ENCODE peak calls at places on chromosome 14, in five cellular contexts. One of them, this sample, is unnamed.

GRCh38 chr14:33765251-33765650 is 185.6 kb downstream of the EGLN3 start:
- DNase-seq in A549: no peak
- DNase-seq in WTC11: peak; percentile 65
- DNase-seq in HepG2: no peak
- DNase-seq in GM12878: no peak
- DNase-seq in this sample: peak; percentile 6

GRCh38 chr14:105881021-105881930 is 354.9 kb downstream of the TMEM121 start:
- DNase-seq in A549: no peak
- DNase-seq in WTC11: peak; percentile 1
- DNase-seq in HepG2: no peak
- DNase-seq in GM12878: no peak
- DNase-seq in this sample: no peak

GRCh38 chr14:86712176-86712575 is 1182.2 kb downstream of the FLRT2 start:
- DNase-seq in A549: no peak
- DNase-seq in WTC11: no peak
- DNase-seq in HepG2: peak; percentile 10
- DNase-seq in GM12878: no peak
- DNase-seq in this sample: no peak

GRCh38 chr14:75428230-75429104 is 645 bp downstream of the JDP2 start:
- DNase-seq in A549: peak; percentile 46
- DNase-seq in WTC11: peak; percentile 21
- DNase-seq in HepG2: no peak
- DNase-seq in GM12878: no peak
- DNase-seq in this sample: peak; percentile 72

GRCh38 chr14:38887696-38888095 is 215.3 kb downstream of the SEC23A start:
- DNase-seq in A549: no peak
- DNase-seq in WTC11: no peak
- DNase-seq in HepG2: no peak
- DNase-seq in GM12878: no peak
- DNase-seq in this sample: no peak

GRCh38 chr14:21264025-21264801 is 5.0 kb downstream of the HNRNPC start:
- DNase-seq in A549: no peak
- DNase-seq in WTC11: no peak
- DNase-seq in HepG2: no peak
- DNase-seq in GM12878: peak; percentile 56
- DNase-seq in this sample: no peak

GRCh38 chr14:105924951-105925591 is 398.7 kb downstream of the TMEM121 start:
- DNase-seq in A549: no peak
- DNase-seq in WTC11: no peak
- DNase-seq in HepG2: no peak
- DNase-seq in GM12878: no peak
- DNase-seq in this sample: no peak

GRCh38 chr14:78950654-78951053 is 780.5 kb downstream of the NRXN3 start:
- DNase-seq in A549: no peak
- DNase-seq in WTC11: no peak
- DNase-seq in HepG2: no peak
- DNase-seq in GM12878: no peak
- DNase-seq in this sample: no peak

GRCh38 chr14:22276913-22277816 is 311.9 kb downstream of the DAD1 start:
- DNase-seq in A549: no peak
- DNase-seq in WTC11: no peak
- DNase-seq in HepG2: peak; percentile 46
- DNase-seq in GM12878: no peak
- DNase-seq in this sample: peak; percentile 6

GRCh38 chr14:56244138-56244789 is 126.1 kb downstream of the PELI2 start:
- DNase-seq in A549: no peak
- DNase-seq in WTC11: no peak
- DNase-seq in HepG2: no peak
- DNase-seq in GM12878: no peak
- DNase-seq in this sample: no peak

GRCh38 chr14:103128631-103129300 is 5.5 kb downstream of the TNFAIP2 start:
- DNase-seq in A549: no peak
- DNase-seq in WTC11: no peak
- DNase-seq in HepG2: no peak
- DNase-seq in GM12878: no peak
- DNase-seq in this sample: no peak

GRCh38 chr14:80787876-80788275 is 153.7 kb downstream of the CEP128 start:
- DNase-seq in A549: no peak
- DNase-seq in WTC11: no peak
- DNase-seq in HepG2: no peak
- DNase-seq in GM12878: no peak
- DNase-seq in this sample: no peak

GRCh38 chr14:20986811-20987210 is 3.0 kb upstream of the METTL17 start:
- DNase-seq in A549: peak; percentile 83
- DNase-seq in WTC11: no peak
- DNase-seq in HepG2: peak; percentile 30
- DNase-seq in GM12878: no peak
- DNase-seq in this sample: peak; percentile 40

GRCh38 chr14:95431199-95432145 is 85.0 kb downstream of the SYNE3 start:
- DNase-seq in A549: peak; percentile 28
- DNase-seq in WTC11: peak; percentile 43
- DNase-seq in HepG2: no peak
- DNase-seq in GM12878: no peak
- DNase-seq in this sample: peak; percentile 37

GRCh38 chr14:20686386-20687143 is 2.0 kb upstream of the ANG start:
- DNase-seq in A549: no peak
- DNase-seq in WTC11: no peak
- DNase-seq in HepG2: peak; percentile 98
- DNase-seq in GM12878: no peak
- DNase-seq in this sample: no peak

GRCh38 chr14:54985156-54985555 is 41.7 kb downstream of the WDHD1 start:
- DNase-seq in A549: no peak
- DNase-seq in WTC11: no peak
- DNase-seq in HepG2: no peak
- DNase-seq in GM12878: no peak
- DNase-seq in this sample: no peak

GRCh38 chr14:49986344-49987014 is 93.6 kb downstream of the ARF6 start:
- DNase-seq in A549: no peak
- DNase-seq in WTC11: no peak
- DNase-seq in HepG2: peak; percentile 52
- DNase-seq in GM12878: no peak
- DNase-seq in this sample: no peak

GRCh38 chr14:102544034-102544744 is 34.6 kb upstream of the ANKRD9 start:
- DNase-seq in A549: no peak
- DNase-seq in WTC11: peak; percentile 44
- DNase-seq in HepG2: peak; percentile 59
- DNase-seq in GM12878: no peak
- DNase-seq in this sample: no peak

GRCh38 chr14:89028462-89029134 is 204.1 kb downstream of the TTC8 start:
- DNase-seq in A549: no peak
- DNase-seq in WTC11: no peak
- DNase-seq in HepG2: no peak
- DNase-seq in GM12878: no peak
- DNase-seq in this sample: no peak

GRCh38 chr14:106790189-106791036 is 1264.0 kb downstream of the TMEM121 start:
- DNase-seq in A549: peak; percentile 25
- DNase-seq in WTC11: peak; percentile 22
- DNase-seq in HepG2: peak; percentile 47
- DNase-seq in GM12878: no peak
- DNase-seq in this sample: peak; percentile 35

GRCh38 chr14:36553650-36554260 is 28.7 kb downstream of the NKX2-8 start:
- DNase-seq in A549: peak; percentile 29
- DNase-seq in WTC11: no peak
- DNase-seq in HepG2: peak; percentile 65
- DNase-seq in GM12878: no peak
- DNase-seq in this sample: peak; percentile 32

GRCh38 chr14:35384386-35385041 is 20.0 kb downstream of the NFKBIA start:
- DNase-seq in A549: no peak
- DNase-seq in WTC11: no peak
- DNase-seq in HepG2: peak; percentile 68
- DNase-seq in GM12878: no peak
- DNase-seq in this sample: no peak

GRCh38 chr14:70451874-70452273 is at the start of gene ADAM21:
- DNase-seq in A549: no peak
- DNase-seq in WTC11: no peak
- DNase-seq in HepG2: no peak
- DNase-seq in GM12878: no peak
- DNase-seq in this sample: no peak

DNA sequence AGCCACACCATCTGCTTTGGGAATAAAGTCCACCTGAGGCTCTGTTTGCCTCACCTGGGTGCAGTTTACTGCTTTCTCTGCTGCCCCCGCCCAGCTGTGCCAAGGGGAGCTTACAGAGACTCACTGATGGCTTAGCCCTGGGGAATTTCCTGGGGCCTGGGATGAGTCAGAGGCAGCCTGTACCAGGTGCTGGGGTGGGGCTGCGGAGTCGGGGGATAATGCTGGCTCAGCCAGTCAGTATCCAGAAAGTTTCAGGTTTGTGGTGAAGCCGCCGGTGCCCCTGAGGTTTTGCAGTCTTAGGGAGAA is 22.3 kb downstream of the PLEKHG3 start:
- DNase-seq in A549: peak; percentile 82
- DNase-seq in WTC11: no peak
- DNase-seq in HepG2: no peak
- DNase-seq in GM12878: no peak
- DNase-seq in this sample: no peak
- TF ChIP-seq ESRRA in A549: no peak
- TF ChIP-seq ESRRA in WTC11: no peak
- TF ChIP-seq ESRRA in HepG2: no peak
- TF ChIP-seq ESRRA in GM12878: no peak
- TF ChIP-seq ESRRA in this sample: no peak

GRCh38 chr14:104682107-104682593 is 7.3 kb upstream of the INF2 start:
- DNase-seq in A549: peak; percentile 55
- DNase-seq in WTC11: peak; percentile 78
- DNase-seq in HepG2: no peak
- DNase-seq in GM12878: no peak
- DNase-seq in this sample: no peak

GRCh38 chr14:104680056-104680805 is 9.2 kb upstream of the INF2 start:
- DNase-seq in A549: peak; percentile 85
- DNase-seq in WTC11: no peak
- DNase-seq in HepG2: no peak
- DNase-seq in GM12878: no peak
- DNase-seq in this sample: no peak

GRCh38 chr14:104680806-104681688 is 8.4 kb upstream of the INF2 start:
- DNase-seq in A549: peak; percentile 87
- DNase-seq in WTC11: no peak
- DNase-seq in HepG2: peak; percentile 73
- DNase-seq in GM12878: no peak
- DNase-seq in this sample: no peak

GRCh38 chr14:104683653-104684448 is 5.6 kb upstream of the INF2 start:
- DNase-seq in A549: no peak
- DNase-seq in WTC11: no peak
- DNase-seq in HepG2: no peak
- DNase-seq in GM12878: no peak
- DNase-seq in this sample: no peak

GRCh38 chr14:104681689-104682074 is 7.7 kb upstream of the INF2 start:
- DNase-seq in A549: peak; percentile 91
- DNase-seq in WTC11: peak; percentile 86
- DNase-seq in HepG2: peak; percentile 46
- DNase-seq in GM12878: no peak
- DNase-seq in this sample: no peak
- TF ChIP-seq ESRRA in A549: no peak
- TF ChIP-seq ESRRA in WTC11: no peak
- TF ChIP-seq ESRRA in HepG2: no peak
- TF ChIP-seq ESRRA in GM12878: no peak
- TF ChIP-seq ESRRA in this sample: no peak

GRCh38 chr14:98791661-98792060 is 480.3 kb downstream of the BCL11B start:
- DNase-seq in A549: no peak
- DNase-seq in WTC11: no peak
- DNase-seq in HepG2: no peak
- DNase-seq in GM12878: no peak
- DNase-seq in this sample: no peak
- TF ChIP-seq ESRRA in A549: no peak
- TF ChIP-seq ESRRA in WTC11: no peak
- TF ChIP-seq ESRRA in HepG2: no peak
- TF ChIP-seq ESRRA in GM12878: no peak
- TF ChIP-seq ESRRA in this sample: no peak

DNA sequence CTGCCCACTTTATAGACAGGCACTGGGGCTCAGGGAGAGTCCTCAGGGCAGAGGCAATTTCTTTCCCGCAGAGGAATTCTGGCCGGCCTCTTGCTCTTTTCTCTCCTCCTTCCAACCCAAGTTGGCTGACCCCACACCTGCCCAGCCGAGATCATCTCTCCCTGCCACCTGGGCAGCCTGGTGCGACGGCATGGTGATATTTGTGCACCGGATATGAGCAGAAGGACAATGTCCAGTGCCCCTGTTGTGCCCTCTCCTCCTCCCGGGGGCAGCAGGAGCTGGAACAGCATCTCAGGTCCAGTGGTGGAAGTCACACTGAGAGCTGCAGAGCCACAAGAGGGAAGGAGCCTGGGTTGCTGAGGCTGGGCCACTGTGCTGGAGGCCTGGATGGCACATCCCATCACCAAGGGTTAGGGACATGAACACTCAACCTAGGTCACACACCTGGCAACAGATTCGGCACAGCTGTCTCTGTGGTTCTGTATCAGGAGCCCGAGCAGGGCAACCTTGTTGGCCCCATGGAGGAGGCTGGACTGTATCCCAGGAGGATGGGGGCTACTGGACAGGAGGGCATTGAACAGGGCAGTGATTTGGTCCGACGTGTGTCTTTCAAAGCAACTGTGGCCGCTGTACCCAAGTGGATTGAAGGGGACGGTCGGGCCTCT is 57.7 kb upstream of the DIO3 start:
- DNase-seq in A549: no peak
- DNase-seq in WTC11: peak; percentile 4
- DNase-seq in HepG2: no peak
- DNase-seq in GM12878: no peak
- DNase-seq in this sample: no peak
- TF ChIP-seq ESRRA in A549: no peak
- TF ChIP-seq ESRRA in WTC11: no peak
- TF ChIP-seq ESRRA in HepG2: no peak
- TF ChIP-seq ESRRA in GM12878: no peak
- TF ChIP-seq ESRRA in this sample: no peak

GRCh38 chr14:104795781-104796681 is 483 bp upstream of the AKT1 start:
- DNase-seq in A549: peak; percentile 67
- DNase-seq in WTC11: no peak
- DNase-seq in HepG2: peak; percentile 60
- DNase-seq in GM12878: no peak
- DNase-seq in this sample: peak; percentile 82
- TF ChIP-seq ESRRA in A549: no peak
- TF ChIP-seq ESRRA in WTC11: no peak
- TF ChIP-seq ESRRA in HepG2: no peak
- TF ChIP-seq ESRRA in GM12878: no peak
- TF ChIP-seq ESRRA in this sample: no peak

GRCh38 chr14:65239897-65240296 is 137.6 kb upstream of the MAX start:
- DNase-seq in A549: no peak
- DNase-seq in WTC11: no peak
- DNase-seq in HepG2: no peak
- DNase-seq in GM12878: no peak
- DNase-seq in this sample: no peak
- TF ChIP-seq ESRRA in A549: no peak
- TF ChIP-seq ESRRA in WTC11: no peak
- TF ChIP-seq ESRRA in HepG2: no peak
- TF ChIP-seq ESRRA in GM12878: no peak
- TF ChIP-seq ESRRA in this sample: no peak

This sample was measured in K562.